ENCODE peak calls at places on chromosomes 6 and 20, in four cellular contexts. One of them, this sample, is unnamed. For H3K36me3, the result is how much of the 10 kb centered on the place peaks cover.

GRCh38 chr6:2439632-2440031 is 194.2 kb upstream of the GMDS start:
- DNase-seq in kidney epithelial cell: no peak
- DNase-seq in left ventricle myocardium inferior: no peak
- DNase-seq in vagina: no peak
- DNase-seq in this sample: no peak

GRCh38 chr6:125363010-125363359 is 61.2 kb upstream of the HDDC2 start:
- DNase-seq in kidney epithelial cell: peak
- DNase-seq in vagina: no peak
- DNase-seq in left ventricle myocardium inferior: no peak
- DNase-seq in this sample: no peak

GRCh38 chr20:41046716-41047115 is 18.1 kb downstream of the TOP1 start:
- DNase-seq in vagina: no peak
- DNase-seq in left ventricle myocardium inferior: no peak
- DNase-seq in kidney epithelial cell: no peak
- DNase-seq in this sample: no peak

GRCh38 chr20:25032065-25032477 is 25.9 kb downstream of the ACSS1 start:
- DNase-seq in kidney epithelial cell: no peak
- DNase-seq in vagina: no peak
- DNase-seq in left ventricle myocardium inferior: no peak
- DNase-seq in this sample: no peak

GRCh38 chr20:62523473-62524203 is 47.8 kb upstream of the GATA5 start:
- DNase-seq in left ventricle myocardium inferior: no peak
- DNase-seq in kidney epithelial cell: no peak
- DNase-seq in vagina: no peak
- DNase-seq in this sample: no peak

GRCh38 chr20:17655865-17656489 is 26.1 kb downstream of the RRBP1 start:
- DNase-seq in vagina: no peak
- DNase-seq in kidney epithelial cell: no peak
- DNase-seq in left ventricle myocardium inferior: no peak
- DNase-seq in this sample: no peak

GRCh38 chr6:30156262-30156599 is 4.8 kb downstream of the TRIM10 start:
- DNase-seq in kidney epithelial cell: no peak
- DNase-seq in left ventricle myocardium inferior: peak
- DNase-seq in vagina: no peak
- DNase-seq in this sample: no peak

GRCh38 chr20:38731738-38732113 is 7.4 kb downstream of the SLC32A1 start:
- DNase-seq in left ventricle myocardium inferior: no peak
- DNase-seq in kidney epithelial cell: no peak
- DNase-seq in vagina: no peak
- DNase-seq in this sample: no peak

GRCh38 chr6:142944126-142945066 is 580 bp downstream of the HIVEP2 start:
- DNase-seq in kidney epithelial cell: peak
- DNase-seq in vagina: no peak
- DNase-seq in left ventricle myocardium inferior: peak
- DNase-seq in this sample: peak

GRCh38 chr20:45502561-45502960 is 12.9 kb downstream of the SPINT3 start:
- DNase-seq in kidney epithelial cell: no peak
- DNase-seq in vagina: no peak
- DNase-seq in left ventricle myocardium inferior: no peak
- DNase-seq in this sample: no peak

GRCh38 chr20:64039293-64040160 is 3.5 kb downstream of the C20orf204 start:
- DNase-seq in vagina: no peak
- DNase-seq in left ventricle myocardium inferior: no peak
- DNase-seq in kidney epithelial cell: no peak
- DNase-seq in this sample: no peak

GRCh38 chr20:44690781-44691423 is 24.3 kb upstream of the CCN5 start:
- DNase-seq in vagina: no peak
- DNase-seq in kidney epithelial cell: no peak
- DNase-seq in left ventricle myocardium inferior: no peak
- DNase-seq in this sample: no peak

GRCh38 chr20:56368351-56369134 is 9.8 kb downstream of the FAM210B start:
- DNase-seq in left ventricle myocardium inferior: no peak
- DNase-seq in vagina: no peak
- DNase-seq in kidney epithelial cell: no peak
- DNase-seq in this sample: no peak

GRCh38 chr20:56373942-56374341 is 15.2 kb downstream of the FAM210B start:
- DNase-seq in left ventricle myocardium inferior: no peak
- DNase-seq in vagina: no peak
- DNase-seq in kidney epithelial cell: peak
- DNase-seq in this sample: peak

GRCh38 chr20:56371977-56372376 is 13.2 kb downstream of the FAM210B start:
- DNase-seq in kidney epithelial cell: no peak
- DNase-seq in vagina: no peak
- DNase-seq in left ventricle myocardium inferior: no peak
- DNase-seq in this sample: no peak

GRCh38 chr20:56372850-56373249 is 14.1 kb downstream of the FAM210B start:
- DNase-seq in vagina: no peak
- DNase-seq in left ventricle myocardium inferior: no peak
- DNase-seq in kidney epithelial cell: no peak
- DNase-seq in this sample: no peak
- H3K36me3 ChIP-seq in vagina: under half
- H3K36me3 ChIP-seq in left ventricle myocardium inferior: under half
- H3K36me3 ChIP-seq in kidney epithelial cell: under half
- H3K36me3 ChIP-seq in this sample: under half

GRCh38 chr6:85798934-85799490 is 156.3 kb upstream of the SYNCRIP start:
- DNase-seq in left ventricle myocardium inferior: no peak
- DNase-seq in kidney epithelial cell: no peak
- DNase-seq in vagina: no peak
- DNase-seq in this sample: no peak
- TF ChIP-seq CTCF in left ventricle myocardium inferior: no peak
- TF ChIP-seq CTCF in kidney epithelial cell: no peak
- TF ChIP-seq CTCF in vagina: no peak
- TF ChIP-seq CTCF in this sample: no peak

GRCh38 chr6:68473433-68474210 is 161.5 kb upstream of the ADGRB3 start:
- DNase-seq in vagina: no peak
- DNase-seq in left ventricle myocardium inferior: no peak
- DNase-seq in kidney epithelial cell: no peak
- DNase-seq in this sample: no peak
- H3K36me3 ChIP-seq in vagina: under half
- H3K36me3 ChIP-seq in left ventricle myocardium inferior: under half
- H3K36me3 ChIP-seq in kidney epithelial cell: under half
- H3K36me3 ChIP-seq in this sample: under half

GRCh38 chr20:52943185-52943841 is 28.8 kb upstream of the TSHZ2 start:
- DNase-seq in vagina: no peak
- DNase-seq in left ventricle myocardium inferior: no peak
- DNase-seq in kidney epithelial cell: no peak
- DNase-seq in this sample: no peak

GRCh38 chr20:52933867-52934266 is 38.3 kb upstream of the TSHZ2 start:
- DNase-seq in kidney epithelial cell: no peak
- DNase-seq in left ventricle myocardium inferior: no peak
- DNase-seq in vagina: no peak
- DNase-seq in this sample: no peak

GRCh38 chr20:52936368-52936986 is 35.7 kb upstream of the TSHZ2 start:
- DNase-seq in kidney epithelial cell: no peak
- DNase-seq in left ventricle myocardium inferior: no peak
- DNase-seq in vagina: no peak
- DNase-seq in this sample: no peak

GRCh38 chr20:52941803-52942202 is 30.4 kb upstream of the TSHZ2 start:
- DNase-seq in vagina: no peak
- DNase-seq in kidney epithelial cell: no peak
- DNase-seq in left ventricle myocardium inferior: no peak
- DNase-seq in this sample: no peak

GRCh38 chr20:52937701-52938100 is 34.5 kb upstream of the TSHZ2 start:
- DNase-seq in kidney epithelial cell: no peak
- DNase-seq in left ventricle myocardium inferior: no peak
- DNase-seq in vagina: no peak
- DNase-seq in this sample: no peak
- TF ChIP-seq CTCF in kidney epithelial cell: peak
- TF ChIP-seq CTCF in left ventricle myocardium inferior: no peak
- TF ChIP-seq CTCF in vagina: no peak
- TF ChIP-seq CTCF in this sample: no peak

GRCh38 chr6:169237496-169238134 is 16.0 kb downstream of the THBS2 start:
- DNase-seq in vagina: no peak
- DNase-seq in left ventricle myocardium inferior: no peak
- DNase-seq in kidney epithelial cell: no peak
- DNase-seq in this sample: no peak
- H3K36me3 ChIP-seq in vagina: under half
- H3K36me3 ChIP-seq in left ventricle myocardium inferior: under half
- H3K36me3 ChIP-seq in kidney epithelial cell: under half
- H3K36me3 ChIP-seq in this sample: half or more

GRCh38 chr6:137697267-137697938 is 169.7 kb upstream of the TNFAIP3 start:
- DNase-seq in vagina: no peak
- DNase-seq in kidney epithelial cell: peak
- DNase-seq in left ventricle myocardium inferior: no peak
- DNase-seq in this sample: no peak
- TF ChIP-seq CTCF in vagina: no peak
- TF ChIP-seq CTCF in kidney epithelial cell: no peak
- TF ChIP-seq CTCF in left ventricle myocardium inferior: no peak
- TF ChIP-seq CTCF in this sample: peak

GRCh38 chr20:34096699-34097420 is 15.2 kb downstream of the EIF2S2 start:
- DNase-seq in kidney epithelial cell: no peak
- DNase-seq in left ventricle myocardium inferior: no peak
- DNase-seq in vagina: no peak
- DNase-seq in this sample: no peak

GRCh38 chr20:34093895-34094294 is 18.1 kb downstream of the EIF2S2 start:
- DNase-seq in vagina: no peak
- DNase-seq in kidney epithelial cell: no peak
- DNase-seq in left ventricle myocardium inferior: no peak
- DNase-seq in this sample: no peak

GRCh38 chr20:34098570-34098969 is 13.5 kb downstream of the EIF2S2 start:
- DNase-seq in kidney epithelial cell: no peak
- DNase-seq in left ventricle myocardium inferior: no peak
- DNase-seq in vagina: no peak
- DNase-seq in this sample: no peak

GRCh38 chr20:34099675-34100074 is 12.4 kb downstream of the EIF2S2 start:
- DNase-seq in vagina: no peak
- DNase-seq in left ventricle myocardium inferior: no peak
- DNase-seq in kidney epithelial cell: no peak
- DNase-seq in this sample: no peak

DNA sequence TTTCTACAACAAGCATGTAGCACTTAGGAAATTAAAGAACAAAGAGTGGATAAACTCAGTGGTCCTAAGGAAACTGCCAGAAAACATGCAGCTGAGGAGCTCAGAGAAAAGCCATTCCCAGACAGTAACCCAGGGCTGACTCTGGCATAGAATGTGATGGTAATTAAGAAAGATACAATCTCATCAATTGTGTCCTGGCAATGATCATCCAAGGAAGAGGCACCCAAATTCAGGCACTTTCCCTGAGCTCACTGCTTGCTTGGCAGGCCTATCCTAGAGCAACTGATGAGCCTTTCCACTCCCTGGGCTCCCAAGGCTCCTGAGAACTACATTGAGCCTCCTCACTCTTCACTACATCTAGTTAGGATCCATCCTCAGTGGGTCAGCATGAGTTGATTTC is 16.2 kb downstream of the EIF2S2 start:
- DNase-seq in kidney epithelial cell: no peak
- DNase-seq in vagina: no peak
- DNase-seq in left ventricle myocardium inferior: no peak
- DNase-seq in this sample: no peak
- H3K36me3 ChIP-seq in kidney epithelial cell: under half
- H3K36me3 ChIP-seq in vagina: under half
- H3K36me3 ChIP-seq in left ventricle myocardium inferior: half or more
- H3K36me3 ChIP-seq in this sample: under half

GRCh38 chr6:157812425-157813171 is 10.4 kb upstream of the SNX9 start:
- DNase-seq in vagina: no peak
- DNase-seq in left ventricle myocardium inferior: no peak
- DNase-seq in kidney epithelial cell: no peak
- DNase-seq in this sample: no peak

GRCh38 chr6:157814883-157815282 is 8.2 kb upstream of the SNX9 start:
- DNase-seq in vagina: no peak
- DNase-seq in kidney epithelial cell: no peak
- DNase-seq in left ventricle myocardium inferior: no peak
- DNase-seq in this sample: no peak

GRCh38 chr6:157811476-157812173 is 11.4 kb upstream of the SNX9 start:
- DNase-seq in vagina: no peak
- DNase-seq in kidney epithelial cell: no peak
- DNase-seq in left ventricle myocardium inferior: no peak
- DNase-seq in this sample: no peak

GRCh38 chr6:157813757-157814455 is 9.1 kb upstream of the SNX9 start:
- DNase-seq in vagina: no peak
- DNase-seq in kidney epithelial cell: no peak
- DNase-seq in left ventricle myocardium inferior: no peak
- DNase-seq in this sample: peak

GRCh38 chr6:157813191-157813590 is 9.9 kb upstream of the SNX9 start:
- DNase-seq in vagina: no peak
- DNase-seq in left ventricle myocardium inferior: peak
- DNase-seq in kidney epithelial cell: no peak
- DNase-seq in this sample: no peak
- TF ChIP-seq CTCF in vagina: no peak
- TF ChIP-seq CTCF in left ventricle myocardium inferior: no peak
- TF ChIP-seq CTCF in kidney epithelial cell: no peak
- TF ChIP-seq CTCF in this sample: no peak

GRCh38 chr6:36598326-36598725 is 4.2 kb downstream of the SRSF3 start:
- DNase-seq in vagina: no peak
- DNase-seq in kidney epithelial cell: no peak
- DNase-seq in left ventricle myocardium inferior: no peak
- DNase-seq in this sample: no peak

GRCh38 chr6:36597775-36598174 is 3.6 kb downstream of the SRSF3 start:
- DNase-seq in kidney epithelial cell: no peak
- DNase-seq in left ventricle myocardium inferior: no peak
- DNase-seq in vagina: no peak
- DNase-seq in this sample: no peak

GRCh38 chr6:36600564-36601146 is 6.5 kb downstream of the SRSF3 start:
- DNase-seq in vagina: no peak
- DNase-seq in left ventricle myocardium inferior: no peak
- DNase-seq in kidney epithelial cell: no peak
- DNase-seq in this sample: no peak

GRCh38 chr6:36598739-36599318 is 4.7 kb downstream of the SRSF3 start:
- DNase-seq in left ventricle myocardium inferior: no peak
- DNase-seq in kidney epithelial cell: no peak
- DNase-seq in vagina: no peak
- DNase-seq in this sample: no peak

DNA sequence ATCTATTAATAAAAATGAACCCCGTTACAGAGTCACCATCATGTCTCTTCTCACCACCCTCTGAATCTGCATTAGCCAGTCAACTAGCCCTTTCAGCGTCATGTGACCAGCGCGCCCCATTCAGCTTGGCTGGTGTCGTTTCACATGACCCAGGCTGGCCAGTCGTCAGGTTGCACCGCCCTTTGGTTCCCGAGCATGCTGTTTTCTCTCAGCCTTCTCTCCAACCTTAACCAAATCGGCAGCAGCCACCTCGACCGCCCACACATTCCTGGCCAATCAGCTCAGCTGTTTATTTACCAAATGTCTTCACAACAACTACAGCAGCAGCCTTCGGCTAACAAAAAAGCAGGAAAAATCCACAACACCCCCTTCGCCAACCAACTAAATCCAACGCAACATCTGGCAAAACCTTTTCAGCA is 5.6 kb downstream of the SRSF3 start:
- DNase-seq in left ventricle myocardium inferior: no peak
- DNase-seq in kidney epithelial cell: no peak
- DNase-seq in vagina: no peak
- DNase-seq in this sample: no peak
- H3K36me3 ChIP-seq in left ventricle myocardium inferior: half or more
- H3K36me3 ChIP-seq in kidney epithelial cell: under half
- H3K36me3 ChIP-seq in vagina: under half
- H3K36me3 ChIP-seq in this sample: under half